ENCODE peak calls at places on chromosome 4, in five cellular contexts. A, D, H, V and X are unnamed samples.

GRCh38 chr4:99102634-99103033 is 14.0 kb upstream of the ADH5 start:
- DNase-seq in A (no peak), D (no peak), H (no peak), V (no peak), X (no peak)

GRCh38 chr4:24032371-24032989 is 142.6 kb upstream of the PPARGC1A start:
- DNase-seq in A (no peak), D (peak; percentile 6), H (no peak), V (no peak), X (no peak)

GRCh38 chr4:56042225-56042624 is 93.5 kb downstream of the CEP135 start:
- DNase-seq in A (no peak), D (no peak), H (no peak), V (no peak), X (no peak)

GRCh38 chr4:137531951-137532868 is at the start of gene PCDH18:
- DNase-seq in A (peak; percentile 79), D (peak; percentile 97), H (peak; percentile 41), V (peak; percentile 88), X (peak; percentile 20)

GRCh38 chr4:38082424-38083374 is 122.5 kb downstream of the PTTG2 start:
- DNase-seq in A (no peak), D (peak; percentile 24), H (no peak), V (no peak), X (no peak)

GRCh38 chr4:112817933-112818921 is 181.3 kb downstream of the LARP7 start:
- DNase-seq in A (peak; percentile 64), D (peak; percentile 69), H (peak; percentile 58), V (peak; percentile 57), X (no peak)

GRCh38 chr4:57404463-57404862 is 294.3 kb upstream of the IGFBP7 start:
- DNase-seq in A (no peak), D (no peak), H (no peak), V (no peak), X (no peak)

GRCh38 chr4:76579596-76580375 is 144.8 kb downstream of the SHROOM3 start:
- DNase-seq in A (peak; percentile 80), D (no peak), H (no peak), V (no peak), X (no peak)

GRCh38 chr4:159434496-159435241 is 331.8 kb downstream of the RAPGEF2 start:
- DNase-seq in A (no peak), D (peak; percentile 31), H (no peak), V (no peak), X (no peak)

GRCh38 chr4:140296335-140296753 is 77.1 kb upstream of the SCOC start:
- DNase-seq in A (peak; percentile 62), D (peak; percentile 95), H (no peak), V (peak; percentile 77), X (no peak)